ENCODE peak calls at places on chromosomes 5 and 9, in nine cellular contexts. L is ovary, S is breast epithelium, H is heart left ventricle, D is body of pancreas, N is uterus, I is sigmoid colon, F is NB4, P is K562. V is an unnamed sample.

GRCh38 chr9:18343799-18344198 is 130.2 kb upstream of the ADAMTSL1 start:
- DNase-seq in S (no peak), L (no peak), I (no peak), D (no peak), F (no peak), N (no peak), H (no peak), P (no peak), V (no peak)

GRCh38 chr9:130597228-130597627 is 17.9 kb downstream of the FUBP3 start:
- DNase-seq in N (no peak), S (no peak), H (no peak), P (no peak), D (no peak), I (no peak), L (no peak), F (no peak), V (no peak)

GRCh38 chr5:160353379-160353778 is 17.0 kb downstream of the C1QTNF2 start:
- DNase-seq in F (no peak), S (no peak), L (no peak), P (peak), H (no peak), I (peak), N (no peak), D (no peak), V (no peak)

GRCh38 chr9:104682642-104683041 is 11.7 kb upstream of the OR13D1 start:
- DNase-seq in H (no peak), I (no peak), N (no peak), S (no peak), F (peak), L (no peak), D (no peak), P (peak), V (peak)

GRCh38 chr9:95508968-95509850 is 7.6 kb downstream of the PTCH1 start:
- DNase-seq in P (peak), D (peak), H (peak), I (peak), F (peak), S (peak), N (peak), L (peak), V (peak)

GRCh38 chr9:121684381-121685145 is 33.1 kb downstream of the DAB2IP start:
- DNase-seq in D (peak), L (no peak), H (no peak), S (no peak), P (peak), N (peak), F (peak), I (peak), V (peak)

GRCh38 chr5:167230414-167230813 is 1061.0 kb upstream of the WWC1 start:
- DNase-seq in I (no peak), N (no peak), P (no peak), F (no peak), D (no peak), S (no peak), H (no peak), L (no peak), V (no peak)

GRCh38 chr9:127976943-127977871 is 3.6 kb downstream of the EEIG1 start:
- DNase-seq in N (no peak), F (no peak), I (no peak), D (peak), S (no peak), L (no peak), H (no peak), P (no peak), V (no peak)

GRCh38 chr5:114113604-114114003 is 248.3 kb upstream of the KCNN2 start:
- DNase-seq in N (no peak), D (no peak), F (no peak), P (no peak), S (no peak), I (no peak), L (no peak), H (no peak), V (no peak)

DNA sequence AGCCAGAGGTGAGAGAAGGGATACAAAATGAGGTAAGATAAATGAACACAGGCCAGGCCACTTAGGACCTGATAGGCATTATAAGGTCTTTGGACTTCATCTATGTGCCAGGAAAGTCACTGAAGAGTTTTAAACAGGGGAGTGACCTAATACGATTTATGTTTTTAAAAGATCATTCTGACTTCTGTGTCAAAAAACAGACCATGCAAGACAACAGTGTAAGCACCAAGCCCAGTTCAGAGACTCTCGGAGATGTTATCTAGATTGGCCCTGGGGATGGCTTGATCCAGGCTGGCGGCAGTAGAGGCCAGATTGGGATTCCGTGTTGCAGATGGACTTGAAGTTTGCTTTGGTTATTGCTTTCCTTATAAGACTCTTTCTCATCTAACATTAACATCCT is 43.0 kb upstream of the DPYSL3 start:
- DNase-seq in N (no peak), L (no peak), I (no peak), D (no peak), S (no peak), P (no peak), H (no peak), F (no peak), V (no peak)
- TF ChIP-seq POLR2A in N (no peak), L (no peak), I (no peak), D (no peak), S (no peak), P (no peak), H (no peak), F (no peak), V (no peak)

DNA sequence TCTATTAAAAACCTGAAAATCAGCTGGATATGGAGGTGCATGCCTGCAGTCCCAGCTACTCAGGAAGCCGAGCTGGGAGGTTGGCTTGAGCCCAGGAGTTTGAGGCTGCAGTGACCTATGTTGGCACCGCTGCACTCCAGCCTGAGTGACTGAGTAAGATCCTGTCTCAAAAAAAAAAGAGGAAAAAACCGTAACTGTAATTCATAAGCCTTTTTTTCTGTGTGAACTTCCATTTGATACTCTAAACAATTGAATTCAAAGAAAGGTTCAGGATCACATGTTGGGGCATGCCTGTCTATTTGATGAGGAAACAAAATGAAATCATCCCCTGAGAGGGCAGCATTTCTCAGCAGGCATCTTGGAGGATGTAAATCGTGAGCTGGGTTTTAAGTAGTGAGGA is 38.8 kb downstream of the ITGA2 start:
- DNase-seq in D (peak), P (no peak), L (no peak), S (peak), H (peak), N (peak), F (no peak), I (no peak), V (no peak)
- TF ChIP-seq POLR2A in D (no peak), P (no peak), L (no peak), S (no peak), H (no peak), N (no peak), F (no peak), I (no peak), V (no peak)

DNA sequence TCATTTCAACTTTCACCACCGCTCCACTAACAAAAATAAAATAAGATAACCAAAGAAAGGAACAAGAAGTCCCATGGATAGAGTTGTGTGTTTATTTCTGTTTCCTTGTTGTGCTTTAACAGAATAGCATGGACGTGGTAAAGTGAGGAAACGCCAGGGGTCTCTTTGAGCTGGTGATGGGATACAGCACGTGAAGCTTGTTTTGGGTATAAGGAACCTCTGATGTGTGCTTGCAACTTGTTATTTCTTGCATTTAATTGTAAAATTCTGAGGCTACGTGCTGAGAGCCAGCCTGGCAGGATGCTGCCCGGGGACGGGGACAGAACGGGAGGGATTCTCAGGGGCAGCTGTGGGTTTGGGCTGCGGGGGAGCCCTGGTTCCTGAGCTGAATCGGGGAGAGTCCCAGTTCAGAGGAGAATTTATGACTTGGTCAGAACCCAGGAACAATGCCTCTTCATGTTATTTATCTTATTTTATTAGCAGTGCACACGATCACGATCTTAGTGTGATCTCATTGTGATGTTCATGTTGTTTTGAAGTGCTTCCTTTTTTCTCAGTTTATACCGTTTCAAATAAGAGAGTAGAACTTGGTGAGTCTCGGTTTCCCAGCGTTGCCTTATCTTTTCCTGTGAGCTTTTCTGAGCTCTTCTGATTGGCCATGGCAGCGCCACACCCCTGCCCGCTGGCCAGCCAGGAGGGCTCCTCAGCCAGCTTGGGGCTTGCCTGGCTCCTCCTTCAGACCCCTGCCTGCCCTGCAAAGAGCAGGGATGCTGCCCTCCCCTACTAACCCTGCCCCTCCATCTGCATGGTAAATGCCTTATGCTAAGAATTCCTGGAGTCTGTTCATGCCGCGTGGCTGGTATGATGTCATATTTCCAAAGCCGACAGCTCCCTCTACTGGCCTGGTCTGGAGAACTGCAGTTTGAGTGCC is 63.6 kb downstream of the ANKRD33B start:
- DNase-seq in H (peak), I (peak), S (peak), F (peak), L (peak), P (peak), D (peak), N (peak), V (peak)
- TF ChIP-seq POLR2A in H (peak), I (no peak), S (no peak), F (no peak), L (no peak), P (no peak), D (no peak), N (no peak), V (no peak)

DNA sequence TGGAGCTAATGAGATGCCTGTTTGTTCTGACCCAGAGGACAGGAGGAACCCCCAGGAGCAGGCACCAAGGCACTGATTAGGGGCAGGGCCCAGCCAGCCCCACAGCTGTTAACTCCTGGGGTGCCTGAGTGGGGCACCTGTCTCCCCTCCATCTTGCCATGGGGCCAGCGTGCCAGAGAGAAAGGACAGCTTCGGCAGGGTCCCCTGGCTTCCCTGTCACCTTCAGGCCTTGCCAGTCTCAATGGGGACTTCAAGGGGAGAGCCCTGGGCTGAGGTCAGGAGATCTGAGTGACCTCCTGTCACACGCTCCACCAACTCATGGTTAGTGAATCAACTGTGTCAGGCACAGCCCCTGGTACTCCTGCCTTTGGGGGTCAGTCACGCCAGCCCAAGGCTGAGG is 152.7 kb upstream of the MVB12B start:
- DNase-seq in H (no peak), F (no peak), P (no peak), S (no peak), D (no peak), I (no peak), N (no peak), L (no peak), V (no peak)
- TF ChIP-seq POLR2A in H (no peak), F (no peak), P (no peak), S (no peak), D (no peak), I (no peak), N (no peak), L (no peak), V (no peak)

GRCh38 chr9:124353166-124353768 is 62.0 kb downstream of the PSMB7 start:
- DNase-seq in L (no peak), N (no peak), H (peak), I (peak), P (no peak), F (no peak), S (no peak), D (no peak), V (no peak)
- TF ChIP-seq POLR2A in L (no peak), N (no peak), H (no peak), I (no peak), P (peak), F (no peak), S (no peak), D (no peak), V (no peak)

GRCh38 chr5:62305715-62306493 is at the start of gene KIF2A:
- DNase-seq in P (peak), I (peak), S (peak), L (peak), H (peak), F (peak), D (peak), N (peak), V (peak)
- TF ChIP-seq POLR2A in P (peak), I (no peak), S (no peak), L (peak), H (peak), F (peak), D (peak), N (peak), V (peak)

GRCh38 chr5:61159841-61160240 is 2.4 kb downstream of the SMIM15 start:
- DNase-seq in P (no peak), F (no peak), I (no peak), D (no peak), L (no peak), H (no peak), S (no peak), N (no peak), V (peak)

GRCh38 chr5:61162832-61163567 is 732 bp upstream of the SMIM15 start:
- DNase-seq in F (no peak), L (no peak), P (no peak), D (peak), H (no peak), S (no peak), I (no peak), N (no peak), V (peak)

GRCh38 chr5:61160497-61160896 is 1.8 kb downstream of the SMIM15 start:
- DNase-seq in F (no peak), I (no peak), D (no peak), H (no peak), N (no peak), P (no peak), S (no peak), L (no peak), V (no peak)

GRCh38 chr5:61163905-61164304 is 1.6 kb upstream of the SMIM15 start:
- DNase-seq in D (no peak), F (no peak), P (no peak), I (no peak), L (no peak), S (no peak), H (no peak), N (no peak), V (no peak)

GRCh38 chr5:61162010-61162831 is at the start of gene SMIM15:
- DNase-seq in S (peak), H (peak), F (no peak), D (peak), P (peak), N (peak), I (peak), L (peak), V (peak)
- TF ChIP-seq POLR2A in S (peak), H (peak), F (no peak), D (peak), P (peak), N (peak), I (peak), L (peak), V (peak)

DNA sequence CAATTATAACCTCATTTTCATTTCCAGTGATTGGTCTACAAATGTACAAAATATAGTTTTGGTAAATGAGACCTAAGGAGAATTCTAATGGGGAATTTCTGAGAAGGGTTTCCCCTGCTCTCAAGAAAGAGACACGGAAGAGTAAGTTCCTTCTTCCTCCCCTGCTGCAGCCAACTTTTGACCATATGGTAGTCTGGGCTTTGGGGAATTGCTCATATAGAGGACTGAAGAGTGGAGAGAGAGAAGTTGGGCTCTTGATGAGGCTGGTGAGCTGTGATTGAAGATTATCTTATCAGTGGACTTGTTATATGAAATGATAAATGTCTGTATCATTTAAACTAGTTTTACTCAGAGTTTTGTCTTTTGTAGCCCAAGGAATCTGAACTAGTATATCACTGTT is 4.3 kb upstream of the LNPEP start:
- DNase-seq in D (no peak), L (no peak), N (no peak), S (no peak), H (no peak), I (no peak), F (peak), P (no peak), V (no peak)
- TF ChIP-seq POLR2A in D (no peak), L (no peak), N (no peak), S (no peak), H (no peak), I (no peak), F (no peak), P (no peak), V (no peak)

V was measured in erythroblast.